ENCODE peak calls at places on chromosome 11, in five cellular contexts. One of them, this sample, is unnamed.

GRCh38 chr11:13324709-13325108 is 47.1 kb downstream of the BMAL1 start:
- DNase-seq in hypothalamus: no peak
- DNase-seq in lung microvascular endothelial cell: no peak
- DNase-seq in EL: no peak
- DNase-seq in lower leg skin: no peak
- DNase-seq in this sample: no peak

GRCh38 chr11:44613081-44613628 is 47.7 kb downstream of the CD82 start:
- DNase-seq in hypothalamus: no peak
- DNase-seq in lung microvascular endothelial cell: no peak
- DNase-seq in EL: no peak
- DNase-seq in lower leg skin: no peak
- DNase-seq in this sample: no peak

GRCh38 chr11:29129850-29130249 is 887.0 kb downstream of the KCNA4 start:
- DNase-seq in hypothalamus: no peak
- DNase-seq in lung microvascular endothelial cell: peak
- DNase-seq in EL: peak
- DNase-seq in lower leg skin: no peak
- DNase-seq in this sample: peak

GRCh38 chr11:26994579-26995210 is 783 bp downstream of the FIBIN start:
- DNase-seq in hypothalamus: no peak
- DNase-seq in lung microvascular endothelial cell: no peak
- DNase-seq in EL: no peak
- DNase-seq in lower leg skin: no peak
- DNase-seq in this sample: no peak

GRCh38 chr11:117837070-117837776 is 12.7 kb upstream of the FXYD2 start:
- DNase-seq in hypothalamus: no peak
- DNase-seq in lung microvascular endothelial cell: no peak
- DNase-seq in EL: no peak
- DNase-seq in lower leg skin: no peak
- DNase-seq in this sample: no peak

GRCh38 chr11:121444508-121444907 is 7.6 kb upstream of the SORL1 start:
- DNase-seq in hypothalamus: no peak
- DNase-seq in lung microvascular endothelial cell: no peak
- DNase-seq in EL: no peak
- DNase-seq in lower leg skin: no peak
- DNase-seq in this sample: no peak

GRCh38 chr11:63866211-63866610 is 27.3 kb downstream of the MARK2 start:
- DNase-seq in hypothalamus: no peak
- DNase-seq in lung microvascular endothelial cell: peak
- DNase-seq in EL: peak
- DNase-seq in lower leg skin: peak
- DNase-seq in this sample: peak

GRCh38 chr11:27201454-27202302 is 161.1 kb downstream of the BBOX1 start:
- DNase-seq in hypothalamus: no peak
- DNase-seq in lung microvascular endothelial cell: no peak
- DNase-seq in EL: peak
- DNase-seq in lower leg skin: peak
- DNase-seq in this sample: peak

GRCh38 chr11:64450168-64450560 is 91.2 kb downstream of the RPS6KA4 start:
- DNase-seq in hypothalamus: no peak
- DNase-seq in lung microvascular endothelial cell: no peak
- DNase-seq in EL: no peak
- DNase-seq in lower leg skin: no peak
- DNase-seq in this sample: no peak

GRCh38 chr11:61891331-61892084 is at the start of gene FADS3:
- DNase-seq in hypothalamus: peak
- DNase-seq in lung microvascular endothelial cell: peak
- DNase-seq in EL: peak
- DNase-seq in lower leg skin: peak
- DNase-seq in this sample: peak

GRCh38 chr11:75319035-75319877 is 32.2 kb downstream of the ARRB1 start:
- DNase-seq in hypothalamus: no peak
- DNase-seq in lung microvascular endothelial cell: no peak
- DNase-seq in EL: peak
- DNase-seq in lower leg skin: no peak
- DNase-seq in this sample: peak

GRCh38 chr11:121946514-121946913 is 169.5 kb downstream of the BLID start:
- DNase-seq in hypothalamus: no peak
- DNase-seq in lung microvascular endothelial cell: no peak
- DNase-seq in EL: no peak
- DNase-seq in lower leg skin: no peak
- DNase-seq in this sample: no peak

GRCh38 chr11:16841481-16841880 is 103.0 kb downstream of the C11orf58 start:
- DNase-seq in hypothalamus: no peak
- DNase-seq in lung microvascular endothelial cell: no peak
- DNase-seq in EL: no peak
- DNase-seq in lower leg skin: no peak
- DNase-seq in this sample: no peak

GRCh38 chr11:111148953-111149352 is 96.6 kb upstream of the POU2AF2 start:
- DNase-seq in hypothalamus: no peak
- DNase-seq in lung microvascular endothelial cell: peak
- DNase-seq in EL: no peak
- DNase-seq in lower leg skin: peak
- DNase-seq in this sample: peak

GRCh38 chr11:65300621-65301290 is 13.9 kb upstream of the CDC42EP2 start:
- DNase-seq in hypothalamus: no peak
- DNase-seq in lung microvascular endothelial cell: no peak
- DNase-seq in EL: no peak
- DNase-seq in lower leg skin: no peak
- DNase-seq in this sample: no peak

GRCh38 chr11:101127699-101128570 is 1.7 kb downstream of the PGR start:
- DNase-seq in hypothalamus: no peak
- DNase-seq in lung microvascular endothelial cell: no peak
- DNase-seq in EL: no peak
- DNase-seq in lower leg skin: no peak
- DNase-seq in this sample: no peak

GRCh38 chr11:35650467-35650866 is 12.1 kb upstream of the TRIM44 start:
- DNase-seq in hypothalamus: no peak
- DNase-seq in lung microvascular endothelial cell: no peak
- DNase-seq in EL: no peak
- DNase-seq in lower leg skin: no peak
- DNase-seq in this sample: no peak

GRCh38 chr11:45252134-45252856 is 33.8 kb downstream of the SYT13 start:
- DNase-seq in hypothalamus: no peak
- DNase-seq in lung microvascular endothelial cell: peak
- DNase-seq in EL: peak
- DNase-seq in lower leg skin: no peak
- DNase-seq in this sample: peak